ENCODE peak calls at places on chromosomes 11 and 22, in eight cellular contexts. Y is T-helper 2 cell treated with Interferon-gamma antibody and Interleukin-4, amounts not matched to agents 5 μg/mL and 100 μg/mL, for 36 hours; P is HT1080; T is fibroblast of lung; I is stimulated activated CD4-positive, alpha-beta T cell treated with anti-CD3 and anti-CD28 coated beads, Interleukin-1b, Interleukin-23, amount 100 ng/mL, for 1 hour; V is astrocyte of the spinal cord; B is stimulated activated CD8-positive, alpha-beta memory T cell treated with anti-CD3 and anti-CD28 coated beads, Interleukin-4, amount 100 ng/mL, for 48 hours; N is Calu3. M is an unnamed sample.

GRCh38 chr11:70255717-70256116 is 14.8 kb upstream of the PPFIA1 start:
- DNase-seq in T (no peak), I (no peak), B (no peak), P (no peak), N (no peak), V (no peak), Y (no peak), M (no peak)

GRCh38 chr22:20267441-20268288 is 453 bp downstream of the RTN4R start:
- DNase-seq in I (no peak), Y (peak; percentile 6), P (no peak), T (no peak), N (peak; percentile 38), V (no peak), B (peak; percentile 36), M (no peak)

GRCh38 chr11:120031156-120031555 is 106.8 kb downstream of the TRIM29 start:
- DNase-seq in T (no peak), P (no peak), B (no peak), I (no peak), V (no peak), N (no peak), Y (no peak), M (no peak)

GRCh38 chr11:45459501-45459900 is 173.4 kb upstream of the SYT13 start:
- DNase-seq in I (no peak), B (no peak), Y (no peak), T (no peak), P (no peak), N (no peak), V (no peak), M (no peak)

GRCh38 chr22:37056246-37056645 is 4.7 kb downstream of the KCTD17 start:
- DNase-seq in T (no peak), N (no peak), B (no peak), Y (no peak), P (no peak), I (no peak), V (no peak), M (no peak)

GRCh38 chr22:30636226-30637077 is 871 bp downstream of the SLC35E4 start:
- DNase-seq in N (peak; percentile 21), P (peak; percentile 23), B (peak; percentile 48), I (no peak), Y (no peak), T (no peak), V (peak; percentile 8), M (peak; percentile 15)

GRCh38 chr22:25922141-25922540 is 180.2 kb downstream of the MYO18B start:
- DNase-seq in Y (no peak), T (no peak), V (no peak), N (no peak), P (no peak), I (no peak), B (no peak), M (no peak)

GRCh38 chr11:127023991-127024390 is 23.4 kb upstream of the KIRREL3 start:
- DNase-seq in B (no peak), P (no peak), V (no peak), Y (no peak), N (no peak), I (no peak), T (no peak), M (no peak)

GRCh38 chr11:118834428-118835028 is 43.6 kb upstream of the DDX6 start:
- DNase-seq in V (no peak), P (no peak), I (no peak), Y (no peak), N (no peak), T (peak; percentile 11), B (no peak), M (no peak)

GRCh38 chr11:12125609-12126149 is 15.3 kb downstream of the MICAL2 start:
- DNase-seq in N (peak; percentile 59), I (no peak), V (no peak), B (no peak), T (no peak), Y (no peak), P (peak; percentile 63), M (no peak)

GRCh38 chr11:118310271-118310670 is 5.7 kb downstream of the CD3E start:
- DNase-seq in N (no peak), B (no peak), Y (no peak), I (no peak), P (no peak), T (no peak), V (no peak), M (no peak)

GRCh38 chr11:134226806-134227325 is 2.4 kb downstream of the VPS26B start:
- DNase-seq in N (no peak), P (no peak), I (no peak), Y (no peak), V (no peak), T (no peak), B (no peak), M (no peak)

GRCh38 chr11:2777871-2778629 is 78.3 kb upstream of the KCNQ1OT1 start:
- DNase-seq in N (peak; percentile 0), I (no peak), V (no peak), T (no peak), Y (no peak), P (no peak), B (peak; percentile 18), M (peak; percentile 10)

GRCh38 chr22:36746571-36746970 is 29.3 kb downstream of the IFT27 start:
- DNase-seq in V (no peak), I (no peak), Y (no peak), B (no peak), T (no peak), P (no peak), N (no peak), M (no peak)

GRCh38 chr22:30210235-30210831 is 36.2 kb downstream of the LIF start:
- DNase-seq in N (peak; percentile 96), I (no peak), Y (no peak), P (peak; percentile 99), T (peak; percentile 47), V (peak; percentile 79), B (no peak), M (peak; percentile 52)

GRCh38 chr11:1597981-1598380 is at the start of gene KRTAP5-2:
- DNase-seq in B (no peak), P (no peak), N (no peak), V (no peak), Y (no peak), I (no peak), T (no peak), M (no peak)

GRCh38 chr11:129852125-129852740 is 36.6 kb downstream of the TMEM45B start:
- DNase-seq in T (no peak), B (no peak), N (no peak), V (no peak), P (no peak), I (no peak), Y (no peak), M (no peak)

GRCh38 chr22:43953988-43954771 is 1.1 kb upstream of the SAMM50 start:
- DNase-seq in I (no peak), V (no peak), Y (no peak), P (no peak), T (no peak), B (no peak), N (no peak), M (no peak)

GRCh38 chr22:43600265-43600664 is 188.5 kb downstream of the MPPED1 start:
- DNase-seq in T (no peak), N (no peak), I (no peak), B (no peak), V (no peak), Y (no peak), P (no peak), M (no peak)

GRCh38 chr22:44276706-44277403 is 35.9 kb downstream of the SHISAL1 start:
- DNase-seq in Y (no peak), P (no peak), N (no peak), I (no peak), V (no peak), T (no peak), B (no peak), M (no peak)

M was measured in mucosa of gallbladder.